ENCODE peak calls at places on chromosomes 16 and 17, in ten cellular contexts. C, V, T, S, Q, M, B, H, F and A are unnamed samples. For H3K36me3, the result is how much of the 10 kb centered on the place peaks cover.

GRCh38 chr16:2529961-2530628 is 1.1 kb downstream of the CEMP1 start:
- DNase-seq in C (peak), V (no peak), T (peak), S (no peak), Q (no peak), M (no peak), B (no peak), H (no peak), F (no peak), A (no peak)

GRCh38 chr16:86975445-86975844 is 341.7 kb downstream of the C16orf95 start:
- DNase-seq in C (no peak), V (peak), T (no peak), S (no peak), Q (no peak), M (peak), B (no peak), H (peak), F (no peak), A (no peak)

GRCh38 chr17:2852729-2853110 is 56.5 kb downstream of the RAP1GAP2 start:
- DNase-seq in C (no peak), V (no peak), T (no peak), S (peak), Q (no peak), M (no peak), B (no peak), H (peak), F (no peak), A (no peak)

GRCh38 chr17:14197582-14197981 is 39.1 kb downstream of the CDRT15 start:
- DNase-seq in C (no peak), V (no peak), T (no peak), S (no peak), Q (no peak), M (no peak), B (no peak), H (no peak), F (no peak), A (no peak)

GRCh38 chr17:59542960-59543635 is 22.3 kb upstream of the DHX40 start:
- DNase-seq in C (no peak), V (no peak), T (no peak), S (no peak), Q (no peak), M (no peak), B (no peak), H (no peak), F (no peak), A (no peak)

GRCh38 chr16:49350265-49351103 is 23.1 kb upstream of the C16orf78 start:
- DNase-seq in C (peak), V (peak), T (peak), S (peak), Q (no peak), M (peak), B (peak), H (peak), F (peak), A (peak)

GRCh38 chr17:30812218-30813177 is 12.0 kb downstream of the CRLF3 start:
- DNase-seq in C (no peak), V (no peak), T (no peak), S (no peak), Q (no peak), M (peak), B (no peak), H (no peak), F (no peak), A (no peak)

GRCh38 chr16:89484088-89484501 is 6.3 kb downstream of the ANKRD11 start:
- DNase-seq in C (no peak), V (no peak), T (no peak), S (no peak), Q (no peak), M (no peak), B (no peak), H (no peak), F (no peak), A (no peak)

GRCh38 chr17:13957636-13958035 is 111.7 kb upstream of the COX10 start:
- DNase-seq in C (no peak), V (no peak), T (no peak), S (no peak), Q (no peak), M (peak), B (no peak), H (no peak), F (no peak), A (no peak)

GRCh38 chr17:62792122-62792800 is 15.9 kb downstream of the MARCHF10 start:
- DNase-seq in C (no peak), V (peak), T (peak), S (no peak), Q (no peak), M (peak), B (no peak), H (no peak), F (no peak), A (no peak)

GRCh38 chr17:34519286-34519685 is 60.1 kb upstream of the TMEM132E start:
- DNase-seq in C (no peak), V (peak), T (no peak), S (no peak), Q (no peak), M (no peak), B (no peak), H (peak), F (peak), A (no peak)

GRCh38 chr16:8519179-8519578 is 71.1 kb downstream of the TMEM114 start:
- DNase-seq in C (no peak), V (no peak), T (peak), S (no peak), Q (no peak), M (no peak), B (no peak), H (no peak), F (peak), A (no peak)

GRCh38 chr17:39702901-39703893 is 3.3 kb downstream of the ERBB2 start:
- DNase-seq in C (no peak), V (no peak), T (no peak), S (no peak), Q (peak), M (peak), B (no peak), H (no peak), F (no peak), A (no peak)

GRCh38 chr17:21213491-21214014 is 408 bp downstream of the TMEM11 start:
- DNase-seq in C (no peak), V (no peak), T (no peak), S (no peak), Q (no peak), M (no peak), B (no peak), H (no peak), F (peak), A (peak)

GRCh38 chr17:3796822-3797170 is 4.2 kb downstream of the ITGAE start:
- DNase-seq in C (no peak), V (no peak), T (no peak), S (no peak), Q (no peak), M (no peak), B (no peak), H (no peak), F (no peak), A (no peak)

GRCh38 chr16:69326172-69326873 is 4.1 kb downstream of the PDF start:
- DNase-seq in C (no peak), V (no peak), T (no peak), S (no peak), Q (no peak), M (no peak), B (no peak), H (no peak), F (peak), A (no peak)

GRCh38 chr16:23563186-23563585 is 5.7 kb downstream of the UBFD1 start:
- DNase-seq in C (no peak), V (no peak), T (no peak), S (no peak), Q (no peak), M (no peak), B (no peak), H (no peak), F (no peak), A (peak)
- H3K36me3 ChIP-seq in C (under half), V (under half), T (under half), S (under half), Q (under half), M (half or more), B (under half), H (under half), F (under half), A (half or more)

GRCh38 chr16:4899474-4899846 is 37.5 kb downstream of the PPL start:
- DNase-seq in C (no peak), V (no peak), T (no peak), S (no peak), Q (no peak), M (no peak), B (no peak), H (no peak), F (no peak), A (no peak)

GRCh38 chr16:4900750-4901149 is 36.2 kb downstream of the PPL start:
- DNase-seq in C (no peak), V (no peak), T (no peak), S (no peak), Q (no peak), M (no peak), B (no peak), H (no peak), F (no peak), A (no peak)

GRCh38 chr16:4900036-4900435 is 36.9 kb downstream of the PPL start:
- DNase-seq in C (no peak), V (no peak), T (no peak), S (no peak), Q (no peak), M (no peak), B (no peak), H (no peak), F (no peak), A (no peak)

GRCh38 chr16:4904108-4904941 is 32.6 kb downstream of the PPL start:
- DNase-seq in C (no peak), V (no peak), T (no peak), S (no peak), Q (no peak), M (no peak), B (no peak), H (no peak), F (no peak), A (no peak)

GRCh38 chr16:4902038-4902437 is 34.9 kb downstream of the PPL start:
- DNase-seq in C (no peak), V (no peak), T (no peak), S (no peak), Q (no peak), M (no peak), B (no peak), H (no peak), F (no peak), A (no peak)
- H3K36me3 ChIP-seq in C (under half), V (under half), T (under half), S (under half), Q (under half), M (under half), B (under half), H (under half), F (under half), A (under half)

GRCh38 chr17:18371455-18371854 is 6.1 kb upstream of the EVPLL start:
- DNase-seq in C (no peak), V (no peak), T (no peak), S (no peak), Q (peak), M (no peak), B (peak), H (no peak), F (no peak), A (no peak)
- H3K36me3 ChIP-seq in C (under half), V (under half), T (under half), S (under half), Q (under half), M (under half), B (under half), H (under half), F (under half), A (under half)

GRCh38 chr16:30961384-30961783 is 3.8 kb downstream of the SETD1A start:
- DNase-seq in C (no peak), V (no peak), T (no peak), S (no peak), Q (no peak), M (no peak), B (no peak), H (no peak), F (no peak), A (no peak)
- H3K36me3 ChIP-seq in C (under half), V (under half), T (under half), S (under half), Q (under half), M (half or more), B (under half), H (under half), F (under half), A (under half)

GRCh38 chr16:78439646-78440045 is 340.2 kb downstream of the WWOX start:
- DNase-seq in C (no peak), V (no peak), T (no peak), S (no peak), Q (no peak), M (no peak), B (no peak), H (no peak), F (no peak), A (no peak)
- H3K36me3 ChIP-seq in C (under half), V (under half), T (under half), S (under half), Q (under half), M (under half), B (under half), H (under half), F (under half), A (under half)

GRCh38 chr16:56800355-56800754 is 64.7 kb upstream of the SLC12A3 start:
- DNase-seq in C (no peak), V (no peak), T (no peak), S (no peak), Q (no peak), M (no peak), B (no peak), H (no peak), F (no peak), A (no peak)
- H3K36me3 ChIP-seq in C (under half), V (under half), T (under half), S (under half), Q (under half), M (under half), B (under half), H (under half), F (under half), A (under half)